ENCODE peak calls at places on chromosome 12, in eight cellular contexts. K, B, V, N, Y, L, A and F are unnamed samples.

GRCh38 chr12:105359840-105360239 is 29.3 kb downstream of the C12orf75 start:
- DNase-seq in K (no peak), B (no peak), V (no peak), N (no peak), Y (no peak), L (no peak), A (no peak), F (no peak)

GRCh38 chr12:24297516-24297915 is 348.0 kb upstream of the SOX5 start:
- DNase-seq in K (no peak), B (no peak), V (no peak), N (no peak), Y (no peak), L (no peak), A (no peak), F (no peak)

GRCh38 chr12:4441355-4442330 is 4.0 kb downstream of the FGF6 start:
- DNase-seq in K (peak; percentile 79), B (no peak), V (no peak), N (no peak), Y (peak; percentile 50), L (no peak), A (no peak), F (no peak)

GRCh38 chr12:54337280-54337842 is 12.4 kb downstream of the COPZ1 start:
- DNase-seq in K (no peak), B (no peak), V (no peak), N (no peak), Y (no peak), L (no peak), A (no peak), F (no peak)

GRCh38 chr12:56591961-56592360 is 38.2 kb downstream of the BAZ2A start:
- DNase-seq in K (no peak), B (no peak), V (no peak), N (no peak), Y (no peak), L (no peak), A (no peak), F (no peak)

GRCh38 chr12:91180577-91180976 is 2.0 kb downstream of the DCN start:
- DNase-seq in K (no peak), B (no peak), V (no peak), N (no peak), Y (no peak), L (no peak), A (no peak), F (no peak)

GRCh38 chr12:91874086-91874865 is 271.4 kb downstream of the BTG1 start:
- DNase-seq in K (no peak), B (no peak), V (no peak), N (no peak), Y (no peak), L (no peak), A (no peak), F (no peak)

GRCh38 chr12:91973813-91974212 is 171.8 kb downstream of the BTG1 start:
- DNase-seq in K (no peak), B (no peak), V (no peak), N (no peak), Y (no peak), L (no peak), A (no peak), F (no peak)

GRCh38 chr12:129659927-129660326 is 243.9 kb downstream of the TMEM132D start:
- DNase-seq in K (no peak), B (no peak), V (no peak), N (peak; percentile 0), Y (no peak), L (no peak), A (no peak), F (no peak)

GRCh38 chr12:131604146-131604844 is 106.6 kb upstream of the SFSWAP start:
- DNase-seq in K (no peak), B (peak; percentile 59), V (no peak), N (no peak), Y (no peak), L (no peak), A (peak; percentile 69), F (no peak)

GRCh38 chr12:95760371-95760770 is 30.2 kb downstream of the NTN4 start:
- DNase-seq in K (no peak), B (no peak), V (no peak), N (no peak), Y (no peak), L (no peak), A (no peak), F (no peak)

GRCh38 chr12:96034631-96035282 is 630 bp downstream of the LTA4H start:
- DNase-seq in K (peak; percentile 51), B (no peak), V (peak; percentile 49), N (no peak), Y (no peak), L (peak; percentile 41), A (no peak), F (no peak)

GRCh38 chr12:47758834-47759690 is at the start of gene RAPGEF3:
- DNase-seq in K (peak; percentile 91), B (peak; percentile 73), V (peak; percentile 96), N (peak; percentile 29), Y (peak; percentile 91), L (peak; percentile 87), A (peak; percentile 86), F (peak; percentile 85)

GRCh38 chr12:107475900-107476299 is 209.7 kb upstream of the PWP1 start:
- DNase-seq in K (no peak), B (no peak), V (no peak), N (no peak), Y (no peak), L (no peak), A (no peak), F (no peak)

GRCh38 chr12:9757433-9758025 is 3.2 kb downstream of the CD69 start:
- DNase-seq in K (no peak), B (no peak), V (no peak), N (no peak), Y (no peak), L (no peak), A (no peak), F (no peak)

GRCh38 chr12:203462-204260 is 10.3 kb downstream of the SLC6A12 start:
- DNase-seq in K (peak; percentile 73), B (no peak), V (no peak), N (no peak), Y (no peak), L (no peak), A (no peak), F (no peak)

GRCh38 chr12:103771466-103771865 is 69.6 kb downstream of the NT5DC3 start:
- DNase-seq in K (peak; percentile 60), B (no peak), V (no peak), N (no peak), Y (no peak), L (peak; percentile 72), A (peak; percentile 18), F (no peak)

GRCh38 chr12:113860950-113861349 is 105.2 kb downstream of the RBM19 start:
- DNase-seq in K (no peak), B (no peak), V (no peak), N (no peak), Y (no peak), L (no peak), A (no peak), F (no peak)

GRCh38 chr12:67069451-67070306 is 199.5 kb upstream of the CAND1 start:
- DNase-seq in K (peak; percentile 48), B (peak; percentile 25), V (no peak), N (no peak), Y (no peak), L (peak; percentile 50), A (peak; percentile 44), F (no peak)

GRCh38 chr12:642633-643477 is 20.4 kb downstream of the NINJ2 start:
- DNase-seq in K (peak; percentile 89), B (peak; percentile 85), V (no peak), N (no peak), Y (peak; percentile 85), L (no peak), A (peak; percentile 86), F (no peak)

GRCh38 chr12:27552886-27553560 is 29.0 kb downstream of the PPFIBP1 start:
- DNase-seq in K (no peak), B (no peak), V (peak; percentile 74), N (no peak), Y (no peak), L (no peak), A (no peak), F (no peak)

GRCh38 chr12:22467190-22467589 is 77.2 kb downstream of the C2CD5 start:
- DNase-seq in K (no peak), B (no peak), V (no peak), N (no peak), Y (no peak), L (no peak), A (no peak), F (no peak)

GRCh38 chr12:87870061-87870460 is 159.1 kb downstream of the C12orf50 start:
- DNase-seq in K (no peak), B (no peak), V (no peak), N (no peak), Y (no peak), L (peak; percentile 10), A (no peak), F (no peak)

GRCh38 chr12:117863004-117863709 is 105.6 kb downstream of the KSR2 start:
- DNase-seq in K (no peak), B (no peak), V (no peak), N (no peak), Y (no peak), L (peak; percentile 94), A (no peak), F (no peak)